ENCODE peak calls at places on chromosome 15, in six cellular contexts. V is cortex of kidney, A is RWPE1, K is fibroblast of the aortic adventitia, C is KBM-7, T is chondrocyte. B is an unnamed sample.
A peak's percentile ranks its signal among the peaks of the same experiment; 100 is the strongest.

GRCh38 chr15:89836255-89837133 is 21.8 kb upstream of the ANPEP start:
- DNase-seq in T (no peak), C (no peak), A (peak; percentile 95), K (peak; percentile 96), V (no peak), B (no peak)

GRCh38 chr15:78037779-78038305 is 39.7 kb downstream of the TBC1D2B start:
- DNase-seq in V (no peak), A (no peak), C (no peak), K (no peak), T (no peak), B (no peak)

GRCh38 chr15:64144565-64145281 is 6.8 kb upstream of the SNX22 start:
- DNase-seq in A (no peak), C (no peak), V (no peak), T (no peak), K (no peak), B (no peak)

GRCh38 chr15:77747175-77748077 is 114.7 kb upstream of the LINGO1 start:
- DNase-seq in A (no peak), V (no peak), T (no peak), K (no peak), C (no peak), B (no peak)

GRCh38 chr15:50298340-50298739 is 32.8 kb upstream of the HDC start:
- DNase-seq in A (no peak), K (peak; percentile 53), V (no peak), C (no peak), T (no peak), B (no peak)

GRCh38 chr15:65189102-65189740 is 4.1 kb upstream of the CLPX start:
- DNase-seq in C (peak; percentile 91), A (peak; percentile 62), T (no peak), K (peak; percentile 80), V (no peak), B (no peak)

GRCh38 chr15:68658151-68658550 is 79.4 kb downstream of the CORO2B start:
- DNase-seq in T (no peak), K (no peak), C (no peak), V (no peak), A (no peak), B (no peak)

GRCh38 chr15:75170711-75171341 is 30.9 kb upstream of the C15orf39 start:
- DNase-seq in T (no peak), C (no peak), A (peak; percentile 54), V (no peak), K (peak; percentile 52), B (no peak)

GRCh38 chr15:77836116-77836798 is 203.5 kb upstream of the LINGO1 start:
- DNase-seq in C (no peak), K (peak; percentile 12), A (peak; percentile 73), T (peak; percentile 67), V (no peak), B (no peak)

GRCh38 chr15:80059786-80060489 is 462 bp downstream of the ZFAND6 start:
- DNase-seq in V (no peak), T (no peak), K (no peak), A (peak; percentile 64), C (peak; percentile 85), B (peak; percentile 28)

GRCh38 chr15:99628374-99629001 is 62.7 kb downstream of the MEF2A start:
- DNase-seq in K (no peak), A (no peak), T (no peak), C (no peak), V (no peak), B (no peak)

GRCh38 chr15:64092864-64093626 is 593 bp downstream of the CIAO2A start:
- DNase-seq in A (peak; percentile 35), T (no peak), K (peak; percentile 55), V (no peak), C (peak; percentile 83), B (no peak)

GRCh38 chr15:68542771-68543544 is 35.8 kb upstream of the CORO2B start:
- DNase-seq in C (no peak), K (peak; percentile 98), A (no peak), V (no peak), T (peak; percentile 41), B (no peak)

GRCh38 chr15:59304807-59305206 is 67.9 kb downstream of the MYO1E start:
- DNase-seq in V (no peak), T (no peak), K (no peak), C (no peak), A (no peak), B (no peak)

GRCh38 chr15:56168394-56168793 is 75.3 kb downstream of the RFX7 start:
- DNase-seq in A (peak; percentile 31), T (no peak), K (peak; percentile 8), C (no peak), V (no peak), B (no peak)

GRCh38 chr15:41125950-41126642 is 10.0 kb upstream of the INO80 start:
- DNase-seq in K (no peak), T (no peak), V (no peak), A (no peak), C (no peak), B (no peak)

GRCh38 chr15:67177750-67178149 is 76.7 kb downstream of the AAGAB start:
- DNase-seq in V (no peak), A (no peak), T (no peak), K (peak; percentile 46), C (peak; percentile 35), B (no peak)

GRCh38 chr15:66560856-66561525 is 4.8 kb downstream of the LCTL start:
- DNase-seq in K (no peak), V (no peak), A (no peak), C (no peak), T (no peak), B (no peak)

GRCh38 chr15:62485170-62485720 is 320.2 kb upstream of the C2CD4B start:
- DNase-seq in V (no peak), C (no peak), A (no peak), K (no peak), T (no peak), B (no peak)

GRCh38 chr15:89958107-89958805 is 42.9 kb upstream of the ZNF710 start:
- DNase-seq in V (no peak), C (no peak), T (peak; percentile 55), A (peak; percentile 75), K (no peak), B (no peak)

GRCh38 chr15:63370764-63371163 is 10.9 kb downstream of the CA12 start:
- DNase-seq in K (no peak), C (no peak), V (no peak), A (no peak), T (no peak), B (no peak)

GRCh38 chr15:89068325-89068784 is 19.9 kb upstream of the ABHD2 start:
- DNase-seq in A (peak; percentile 57), C (peak; percentile 97), K (peak; percentile 93), V (no peak), T (no peak), B (no peak)

GRCh38 chr15:68348601-68349000 is 71.1 kb downstream of the FEM1B start:
- DNase-seq in C (no peak), V (no peak), A (no peak), T (peak; percentile 52), K (no peak), B (no peak)

GRCh38 chr15:51793521-51793920 is 35.9 kb upstream of the TMOD3 start:
- DNase-seq in T (no peak), V (no peak), C (no peak), A (no peak), K (peak; percentile 89), B (no peak)

GRCh38 chr15:55515991-55516776 is 8.2 kb upstream of the DNAAF4 start:
- DNase-seq in A (no peak), T (no peak), K (no peak), V (no peak), C (no peak), B (no peak)

GRCh38 chr15:39786444-39787056 is 3.9 kb upstream of the FSIP1 start:
- DNase-seq in A (peak; percentile 57), V (no peak), C (peak; percentile 89), K (peak; percentile 86), T (no peak), B (no peak)

GRCh38 chr15:40806672-40807027 is 239 bp upstream of the ZFYVE19 start:
- DNase-seq in T (no peak), A (no peak), C (no peak), K (no peak), V (no peak), B (no peak)

GRCh38 chr15:82305621-82306048 is 43.0 kb downstream of the SAXO2 start:
- DNase-seq in A (no peak), C (no peak), K (no peak), T (no peak), V (no peak), B (no peak)

GRCh38 chr15:62533687-62534086 is 368.6 kb upstream of the C2CD4B start:
- DNase-seq in T (no peak), V (no peak), A (no peak), C (no peak), K (no peak), B (no peak)

GRCh38 chr15:69679623-69680228 is 227.1 kb downstream of the RPLP1 start:
- DNase-seq in V (no peak), T (no peak), C (no peak), K (no peak), A (no peak), B (no peak)

GRCh38 chr15:66212471-66212870 is 41.1 kb downstream of the MEGF11 start:
- DNase-seq in T (no peak), V (no peak), C (no peak), K (no peak), A (no peak), B (no peak)

GRCh38 chr15:75034615-75035014 is 11.2 kb downstream of the PPCDC start:
- DNase-seq in T (no peak), V (no peak), C (peak; percentile 87), A (no peak), K (no peak), B (no peak)

GRCh38 chr15:40344631-40345120 is 3.9 kb upstream of the CCDC9B start:
- DNase-seq in T (peak; percentile 92), A (peak; percentile 59), C (peak; percentile 71), V (no peak), K (peak; percentile 65), B (no peak)

GRCh38 chr15:65101891-65102708 is 12.9 kb downstream of the UBAP1L start:
- DNase-seq in C (no peak), T (no peak), V (no peak), K (no peak), A (no peak), B (no peak)

GRCh38 chr15:69074843-69075224 is 60.3 kb downstream of the NOX5 start:
- DNase-seq in C (no peak), V (no peak), K (no peak), A (no peak), T (no peak), B (no peak)

GRCh38 chr15:67533873-67534272 is 8.6 kb upstream of the MAP2K5 start:
- DNase-seq in A (no peak), T (no peak), V (no peak), C (no peak), K (no peak), B (no peak)

GRCh38 chr15:45612790-45613415 is 21.9 kb upstream of the SQOR start:
- DNase-seq in K (peak; percentile 39), A (peak; percentile 45), T (no peak), C (no peak), V (no peak), B (no peak)

GRCh38 chr15:97078556-97078955 is 748.1 kb downstream of the NR2F2 start:
- DNase-seq in A (no peak), K (no peak), T (no peak), C (no peak), V (no peak), B (no peak)

B was measured in omental fat pad.